ENCODE peak calls at places on chromosomes 6 and 20, in five cellular contexts. P, A, D, Q and F are unnamed samples.

GRCh38 chr6:70292144-70292543 is 10.7 kb downstream of the COL9A1 start:
- DNase-seq in P (no peak), A (no peak), D (no peak), Q (no peak), F (no peak)

GRCh38 chr6:140609321-140609720 is 1234.9 kb upstream of the CITED2 start:
- DNase-seq in P (no peak), A (no peak), D (no peak), Q (no peak), F (no peak)

GRCh38 chr20:63772781-63773520 is 33.4 kb downstream of the SLC2A4RG start:
- DNase-seq in P (no peak), A (no peak), D (no peak), Q (no peak), F (no peak)

GRCh38 chr6:142542704-142543233 is 241.0 kb downstream of the ADGRG6 start:
- DNase-seq in P (no peak), A (no peak), D (no peak), Q (no peak), F (no peak)

GRCh38 chr6:14428269-14428668 is 310.7 kb downstream of the CD83 start:
- DNase-seq in P (no peak), A (no peak), D (no peak), Q (no peak), F (no peak)

GRCh38 chr20:4063631-4064030 is 48.3 kb upstream of the RNF24 start:
- DNase-seq in P (no peak), A (no peak), D (no peak), Q (no peak), F (no peak)

GRCh38 chr6:9927271-9927670 is 487.6 kb downstream of the TFAP2A start:
- DNase-seq in P (no peak), A (no peak), D (no peak), Q (no peak), F (no peak)

GRCh38 chr6:27280540-27281000 is 31.5 kb downstream of the POM121L2 start:
- DNase-seq in P (no peak), A (no peak), D (peak; percentile 10), Q (no peak), F (peak; percentile 34)

GRCh38 chr20:15942130-15942529 is 631.1 kb downstream of the KIF16B start:
- DNase-seq in P (no peak), A (no peak), D (no peak), Q (no peak), F (no peak)

GRCh38 chr6:158718431-158719126 is 68.7 kb downstream of the SYTL3 start:
- DNase-seq in P (no peak), A (peak; percentile 82), D (peak; percentile 38), Q (peak; percentile 40), F (peak; percentile 76)

GRCh38 chr6:161422710-161423109 is 148.8 kb upstream of the AGPAT4 start:
- DNase-seq in P (no peak), A (no peak), D (no peak), Q (no peak), F (no peak)

GRCh38 chr6:116005508-116005855 is 55.2 kb downstream of the FRK start:
- DNase-seq in P (no peak), A (no peak), D (no peak), Q (no peak), F (no peak)

GRCh38 chr6:23269436-23269835 is 700.1 kb downstream of the HDGFL1 start:
- DNase-seq in P (no peak), A (no peak), D (no peak), Q (no peak), F (no peak)

GRCh38 chr6:42520786-42521607 is 42.8 kb upstream of the UBR2 start:
- DNase-seq in P (peak; percentile 74), A (no peak), D (no peak), Q (no peak), F (no peak)

GRCh38 chr6:110485461-110485860 is 9.0 kb upstream of the SLC22A16 start:
- DNase-seq in P (no peak), A (peak; percentile 11), D (no peak), Q (no peak), F (no peak)

DNA sequence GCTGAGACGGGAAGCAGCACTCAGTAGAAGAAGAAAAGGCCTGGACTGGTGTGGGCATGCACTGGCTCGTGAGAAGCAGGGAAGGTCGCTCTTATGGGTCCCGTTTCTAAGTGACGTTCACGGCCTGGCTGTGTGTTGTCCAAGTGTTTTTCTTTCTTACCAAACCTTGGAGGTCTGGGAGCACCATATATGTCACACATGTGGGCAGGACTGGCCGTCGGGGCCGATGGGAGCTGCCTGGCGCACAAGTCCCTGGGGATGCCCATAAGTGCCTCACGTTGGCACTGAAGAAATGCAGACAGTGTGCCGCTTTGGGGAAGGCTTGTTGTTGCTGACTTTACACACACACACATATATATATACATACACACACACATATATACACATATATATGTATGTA is 86.0 kb upstream of the DUSP22 start:
- DNase-seq in P (no peak), A (no peak), D (no peak), Q (no peak), F (no peak)
- TF ChIP-seq SUZ12 in P (no peak), A (no peak), D (no peak), Q (no peak), F (no peak)

GRCh38 chr6:129785081-129785755 is 75.2 kb upstream of the ARHGAP18 start:
- DNase-seq in P (no peak), A (no peak), D (no peak), Q (no peak), F (no peak)
- TF ChIP-seq SUZ12 in P (no peak), A (no peak), D (no peak), Q (no peak), F (no peak)

GRCh38 chr6:1024587-1024986 is 287.3 kb upstream of the FOXQ1 start:
- DNase-seq in P (no peak), A (no peak), D (peak; percentile 52), Q (no peak), F (peak; percentile 22)
- TF ChIP-seq SUZ12 in P (no peak), A (no peak), D (no peak), Q (no peak), F (no peak)

GRCh38 chr20:10434467-10434831 is 427 bp upstream of the MKKS start:
- DNase-seq in P (peak; percentile 87), A (peak; percentile 85), D (peak; percentile 100), Q (peak; percentile 97), F (peak; percentile 80)
- TF ChIP-seq SUZ12 in P (no peak), A (no peak), D (no peak), Q (no peak), F (no peak)

GRCh38 chr20:56373942-56374341 is 15.2 kb downstream of the FAM210B start:
- DNase-seq in P (no peak), A (no peak), D (peak; percentile 70), Q (no peak), F (no peak)
- TF ChIP-seq SUZ12 in P (no peak), A (no peak), D (no peak), Q (no peak), F (no peak)

DNA sequence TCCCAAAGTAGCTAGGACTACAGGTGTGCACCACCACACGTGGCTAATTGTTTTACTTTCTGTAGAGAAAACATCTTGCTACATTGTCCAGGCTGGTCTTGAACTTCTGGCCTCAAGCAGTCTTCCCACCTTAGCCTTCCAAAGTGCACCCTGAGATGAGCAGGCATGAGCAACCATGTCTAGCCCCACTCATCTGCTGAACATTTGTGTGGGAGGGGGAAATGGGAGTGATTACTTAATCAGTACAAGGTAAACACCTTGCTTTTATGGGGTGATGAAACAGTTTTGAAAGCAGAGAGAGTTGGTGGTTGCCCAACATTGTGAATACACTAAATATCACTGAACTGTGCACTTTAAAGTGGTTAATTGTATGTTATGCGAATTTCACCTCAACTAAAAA is 5.3 kb downstream of the APMAP start:
- DNase-seq in P (no peak), A (no peak), D (peak; percentile 83), Q (no peak), F (no peak)
- TF ChIP-seq SUZ12 in P (no peak), A (no peak), D (no peak), Q (no peak), F (no peak)

DNA sequence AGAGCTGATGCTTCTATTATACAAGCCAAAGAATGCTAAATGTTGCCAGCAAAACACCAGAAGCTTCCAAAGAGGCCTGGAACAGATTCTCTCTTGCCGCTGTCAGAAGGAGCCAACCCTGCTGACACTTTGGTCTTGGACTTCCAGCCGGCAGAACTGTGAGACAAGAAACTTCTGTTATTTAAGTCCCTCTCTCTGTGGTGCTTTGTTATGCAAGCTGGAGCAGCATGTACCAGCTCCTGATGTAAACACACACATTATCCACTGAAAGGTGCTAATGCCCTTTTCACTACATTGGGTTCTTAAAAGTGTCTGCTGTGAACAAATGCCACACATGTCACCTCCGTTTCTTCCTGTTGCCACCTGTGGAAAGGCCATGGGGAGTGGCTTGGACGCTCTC is 25.9 kb upstream of the PRELID3B start:
- DNase-seq in P (no peak), A (no peak), D (no peak), Q (peak; percentile 70), F (no peak)
- TF ChIP-seq SUZ12 in P (no peak), A (no peak), D (no peak), Q (no peak), F (no peak)

DNA sequence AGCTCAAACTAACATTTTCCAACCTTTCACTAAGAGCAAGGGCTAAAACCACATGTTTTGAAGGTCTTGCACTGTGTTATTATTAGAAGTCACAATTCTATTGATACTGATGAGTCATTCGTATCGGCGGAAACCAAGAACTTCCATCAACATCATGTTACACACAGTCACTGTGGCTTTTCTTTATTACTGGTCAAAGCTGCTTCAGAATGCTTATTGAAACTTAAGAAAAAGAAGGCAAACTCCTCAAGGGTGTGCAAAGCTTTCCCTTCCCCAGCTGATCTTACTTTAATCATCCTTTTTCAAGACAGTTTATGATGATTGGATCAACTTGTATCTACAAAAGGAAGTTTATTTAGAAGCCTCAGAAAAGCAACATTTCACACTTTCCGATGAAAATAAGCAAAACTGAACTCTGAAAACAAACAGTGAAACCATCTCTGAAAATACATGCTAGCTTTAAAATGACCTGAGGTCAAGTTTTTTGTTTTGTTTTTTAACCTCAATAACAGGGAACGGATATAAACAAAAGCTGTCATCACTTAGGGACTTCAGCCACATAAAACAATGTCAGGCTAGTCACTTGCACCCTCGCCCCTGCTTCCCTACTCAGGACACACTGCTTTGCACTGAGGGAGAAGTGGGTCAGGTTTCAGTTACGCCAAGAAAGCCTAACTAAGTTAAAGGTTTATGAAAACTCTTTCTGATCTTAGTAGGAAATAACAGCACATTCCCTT is 11.7 kb downstream of the BACH2 start:
- DNase-seq in P (peak; percentile 76), A (no peak), D (no peak), Q (no peak), F (peak; percentile 17)
- TF ChIP-seq SUZ12 in P (no peak), A (no peak), D (no peak), Q (no peak), F (no peak)

GRCh38 chr20:61684136-61684535 is 381.5 kb downstream of the TAF4 start:
- DNase-seq in P (no peak), A (no peak), D (no peak), Q (no peak), F (no peak)

GRCh38 chr20:61684583-61685235 is 381.0 kb downstream of the TAF4 start:
- DNase-seq in P (no peak), A (no peak), D (no peak), Q (no peak), F (no peak)

GRCh38 chr20:61688411-61688810 is 377.3 kb downstream of the TAF4 start:
- DNase-seq in P (no peak), A (no peak), D (no peak), Q (no peak), F (no peak)

GRCh38 chr20:61685462-61685861 is 380.2 kb downstream of the TAF4 start:
- DNase-seq in P (no peak), A (no peak), D (no peak), Q (no peak), F (no peak)

GRCh38 chr20:61686081-61686936 is 379.4 kb downstream of the TAF4 start:
- DNase-seq in P (no peak), A (no peak), D (no peak), Q (no peak), F (no peak)
- TF ChIP-seq SUZ12 in P (no peak), A (no peak), D (no peak), Q (no peak), F (no peak)

GRCh38 chr20:33433465-33433864 is 10.1 kb downstream of the SNTA1 start:
- DNase-seq in P (no peak), A (no peak), D (no peak), Q (no peak), F (no peak)
- TF ChIP-seq SUZ12 in P (no peak), A (no peak), D (no peak), Q (no peak), F (no peak)